ENCODE peak calls at places on chromosome 14, in seven cellular contexts. One of them, this sample, is unnamed.

GRCh38 chr14:45249847-45250575 is 3.0 kb downstream of the MIS18BP1 start:
- DNase-seq in A549: no peak
- DNase-seq in K562: peak; percentile 51
- DNase-seq in Panc1: no peak
- DNase-seq in HCT116: no peak
- DNase-seq in HepG2: peak; percentile 29
- DNase-seq in GM23338: no peak
- DNase-seq in this sample: peak; percentile 87

GRCh38 chr14:83425138-83425537 is 1891.5 kb upstream of the SEL1L start:
- DNase-seq in A549: peak; percentile 1
- DNase-seq in K562: no peak
- DNase-seq in Panc1: no peak
- DNase-seq in HCT116: no peak
- DNase-seq in HepG2: no peak
- DNase-seq in GM23338: no peak
- DNase-seq in this sample: no peak

GRCh38 chr14:35533357-35534129 is 421 bp upstream of the INSM2 start:
- DNase-seq in A549: peak; percentile 73
- DNase-seq in K562: peak; percentile 66
- DNase-seq in Panc1: no peak
- DNase-seq in HCT116: no peak
- DNase-seq in HepG2: peak; percentile 70
- DNase-seq in GM23338: peak; percentile 92
- DNase-seq in this sample: peak; percentile 54

GRCh38 chr14:99349721-99350495 is 77.9 kb upstream of the BCL11B start:
- DNase-seq in A549: no peak
- DNase-seq in K562: no peak
- DNase-seq in Panc1: no peak
- DNase-seq in HCT116: no peak
- DNase-seq in HepG2: no peak
- DNase-seq in GM23338: no peak
- DNase-seq in this sample: no peak

GRCh38 chr14:89617471-89618291 is 200.6 kb upstream of the FOXN3 start:
- DNase-seq in A549: no peak
- DNase-seq in K562: no peak
- DNase-seq in Panc1: no peak
- DNase-seq in HCT116: no peak
- DNase-seq in HepG2: peak; percentile 12
- DNase-seq in GM23338: peak; percentile 68
- DNase-seq in this sample: no peak

GRCh38 chr14:96072746-96073145 is 33.6 kb downstream of the C14orf132 start:
- DNase-seq in A549: no peak
- DNase-seq in K562: no peak
- DNase-seq in Panc1: no peak
- DNase-seq in HCT116: no peak
- DNase-seq in HepG2: no peak
- DNase-seq in GM23338: no peak
- DNase-seq in this sample: no peak

GRCh38 chr14:81453166-81453766 is 53.1 kb upstream of the STON2 start:
- DNase-seq in A549: peak; percentile 60
- DNase-seq in K562: peak; percentile 70
- DNase-seq in Panc1: peak; percentile 38
- DNase-seq in HCT116: peak; percentile 48
- DNase-seq in HepG2: peak; percentile 47
- DNase-seq in GM23338: peak; percentile 79
- DNase-seq in this sample: peak; percentile 48

GRCh38 chr14:95307402-95308041 is 12.2 kb downstream of the CLMN start:
- DNase-seq in A549: no peak
- DNase-seq in K562: no peak
- DNase-seq in Panc1: no peak
- DNase-seq in HCT116: no peak
- DNase-seq in HepG2: no peak
- DNase-seq in GM23338: no peak
- DNase-seq in this sample: no peak

GRCh38 chr14:79661762-79662161 is 549.5 kb downstream of the DIO2 start:
- DNase-seq in A549: no peak
- DNase-seq in K562: no peak
- DNase-seq in Panc1: no peak
- DNase-seq in HCT116: no peak
- DNase-seq in HepG2: no peak
- DNase-seq in GM23338: no peak
- DNase-seq in this sample: no peak

GRCh38 chr14:69682607-69683263 is 71.3 kb downstream of the SUSD6 start:
- DNase-seq in A549: no peak
- DNase-seq in K562: no peak
- DNase-seq in Panc1: no peak
- DNase-seq in HCT116: no peak
- DNase-seq in HepG2: peak; percentile 46
- DNase-seq in GM23338: no peak
- DNase-seq in this sample: no peak

GRCh38 chr14:28515571-28515970 is 251.0 kb upstream of the FOXG1 start:
- DNase-seq in A549: no peak
- DNase-seq in K562: no peak
- DNase-seq in Panc1: no peak
- DNase-seq in HCT116: no peak
- DNase-seq in HepG2: no peak
- DNase-seq in GM23338: no peak
- DNase-seq in this sample: no peak

GRCh38 chr14:43872222-43872621 is 634.9 kb downstream of the FSCB start:
- DNase-seq in A549: no peak
- DNase-seq in K562: no peak
- DNase-seq in Panc1: no peak
- DNase-seq in HCT116: no peak
- DNase-seq in HepG2: no peak
- DNase-seq in GM23338: peak; percentile 66
- DNase-seq in this sample: no peak

GRCh38 chr14:30240685-30241084 is 313.0 kb upstream of the PRKD1 start:
- DNase-seq in A549: no peak
- DNase-seq in K562: no peak
- DNase-seq in Panc1: no peak
- DNase-seq in HCT116: no peak
- DNase-seq in HepG2: no peak
- DNase-seq in GM23338: no peak
- DNase-seq in this sample: no peak

GRCh38 chr14:24678801-24679247 is 44.8 kb upstream of the GZMB start:
- DNase-seq in A549: peak; percentile 89
- DNase-seq in K562: peak; percentile 87
- DNase-seq in Panc1: peak; percentile 52
- DNase-seq in HCT116: peak; percentile 82
- DNase-seq in HepG2: peak; percentile 98
- DNase-seq in GM23338: peak; percentile 93
- DNase-seq in this sample: peak; percentile 70

GRCh38 chr14:39102265-39102968 is 618 bp downstream of the SEC23A start:
- DNase-seq in A549: peak; percentile 71
- DNase-seq in K562: peak; percentile 30
- DNase-seq in Panc1: no peak
- DNase-seq in HCT116: no peak
- DNase-seq in HepG2: peak; percentile 98
- DNase-seq in GM23338: peak; percentile 31
- DNase-seq in this sample: peak; percentile 3

GRCh38 chr14:37246427-37246829 is 48.7 kb downstream of the MIPOL1 start:
- DNase-seq in A549: peak; percentile 61
- DNase-seq in K562: peak; percentile 54
- DNase-seq in Panc1: no peak
- DNase-seq in HCT116: peak; percentile 39
- DNase-seq in HepG2: peak; percentile 86
- DNase-seq in GM23338: peak; percentile 74
- DNase-seq in this sample: no peak

GRCh38 chr14:51298895-51299294 is 58.8 kb downstream of the TMX1 start:
- DNase-seq in A549: no peak
- DNase-seq in K562: no peak
- DNase-seq in Panc1: no peak
- DNase-seq in HCT116: no peak
- DNase-seq in HepG2: no peak
- DNase-seq in GM23338: no peak
- DNase-seq in this sample: no peak

GRCh38 chr14:63436286-63437098 is 106.7 kb downstream of the PPP2R5E start:
- DNase-seq in A549: no peak
- DNase-seq in K562: no peak
- DNase-seq in Panc1: no peak
- DNase-seq in HCT116: no peak
- DNase-seq in HepG2: no peak
- DNase-seq in GM23338: no peak
- DNase-seq in this sample: no peak

GRCh38 chr14:63432228-63432627 is 110.9 kb downstream of the PPP2R5E start:
- DNase-seq in A549: no peak
- DNase-seq in K562: no peak
- DNase-seq in Panc1: no peak
- DNase-seq in HCT116: no peak
- DNase-seq in HepG2: no peak
- DNase-seq in GM23338: no peak
- DNase-seq in this sample: no peak

GRCh38 chr14:63432888-63433552 is 110.2 kb downstream of the PPP2R5E start:
- DNase-seq in A549: no peak
- DNase-seq in K562: peak; percentile 23
- DNase-seq in Panc1: no peak
- DNase-seq in HCT116: no peak
- DNase-seq in HepG2: no peak
- DNase-seq in GM23338: no peak
- DNase-seq in this sample: no peak

GRCh38 chr14:63435838-63436237 is 107.3 kb downstream of the PPP2R5E start:
- DNase-seq in A549: peak; percentile 37
- DNase-seq in K562: no peak
- DNase-seq in Panc1: no peak
- DNase-seq in HCT116: no peak
- DNase-seq in HepG2: peak; percentile 13
- DNase-seq in GM23338: no peak
- DNase-seq in this sample: no peak

DNA sequence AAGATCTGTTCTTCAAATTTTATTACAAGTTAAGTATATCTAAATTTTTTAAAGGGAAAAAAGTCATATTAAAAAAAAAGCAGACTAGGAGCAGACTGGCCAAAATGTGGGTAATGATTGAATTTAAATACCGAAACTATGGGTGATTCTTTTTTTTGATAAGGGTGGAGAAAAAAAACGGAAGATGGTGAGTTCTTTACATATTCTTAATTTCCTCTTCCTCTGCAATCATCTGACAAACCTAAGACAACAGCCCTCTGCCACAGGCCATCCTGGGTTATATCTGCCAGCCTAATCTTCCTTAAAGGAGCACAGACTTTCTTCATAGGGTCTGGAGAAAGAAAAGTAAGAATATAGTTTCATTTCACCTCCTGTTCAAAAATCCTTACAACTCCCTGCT is 108.0 kb downstream of the PPP2R5E start:
- DNase-seq in A549: no peak
- DNase-seq in K562: no peak
- DNase-seq in Panc1: no peak
- DNase-seq in HCT116: no peak
- DNase-seq in HepG2: no peak
- DNase-seq in GM23338: no peak
- DNase-seq in this sample: no peak
- H3K4me3 ChIP-seq in A549: no peak overlapping the region
- H3K4me3 ChIP-seq in K562: no peak overlapping the region
- H3K4me3 ChIP-seq in Panc1: no peak overlapping the region
- H3K4me3 ChIP-seq in HCT116: no peak overlapping the region
- H3K4me3 ChIP-seq in HepG2: no peak overlapping the region
- H3K4me3 ChIP-seq in GM23338: no peak overlapping the region
- H3K4me3 ChIP-seq in this sample: no peak overlapping the region

DNA sequence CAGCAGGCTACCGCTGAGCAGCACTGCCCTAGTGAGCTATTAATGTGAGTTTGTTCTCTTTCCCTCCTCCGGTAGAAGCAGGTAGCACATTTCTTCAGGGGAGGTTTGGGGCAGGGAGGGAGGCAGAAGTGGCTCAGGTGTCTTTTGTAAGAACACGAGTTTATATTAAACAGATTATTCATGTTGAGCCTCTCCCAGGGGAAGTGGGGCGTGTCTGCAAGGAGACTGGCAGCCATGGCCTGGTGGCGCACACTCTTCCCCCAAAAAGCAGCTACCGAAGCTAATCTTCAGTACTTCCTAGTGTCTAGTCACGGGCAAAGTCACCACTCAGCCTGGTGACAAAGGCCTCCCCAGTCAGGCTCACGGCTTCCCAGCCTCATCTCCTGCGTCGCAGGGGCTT is 53.3 kb downstream of the PRIMA1 start:
- DNase-seq in A549: no peak
- DNase-seq in K562: no peak
- DNase-seq in Panc1: no peak
- DNase-seq in HCT116: no peak
- DNase-seq in HepG2: no peak
- DNase-seq in GM23338: no peak
- DNase-seq in this sample: no peak
- TF ChIP-seq REST in A549: no peak
- TF ChIP-seq REST in K562: no peak
- TF ChIP-seq REST in Panc1: no peak
- TF ChIP-seq REST in HCT116: no peak
- TF ChIP-seq REST in HepG2: no peak
- TF ChIP-seq REST in GM23338: no peak
- TF ChIP-seq REST in this sample: no peak

DNA sequence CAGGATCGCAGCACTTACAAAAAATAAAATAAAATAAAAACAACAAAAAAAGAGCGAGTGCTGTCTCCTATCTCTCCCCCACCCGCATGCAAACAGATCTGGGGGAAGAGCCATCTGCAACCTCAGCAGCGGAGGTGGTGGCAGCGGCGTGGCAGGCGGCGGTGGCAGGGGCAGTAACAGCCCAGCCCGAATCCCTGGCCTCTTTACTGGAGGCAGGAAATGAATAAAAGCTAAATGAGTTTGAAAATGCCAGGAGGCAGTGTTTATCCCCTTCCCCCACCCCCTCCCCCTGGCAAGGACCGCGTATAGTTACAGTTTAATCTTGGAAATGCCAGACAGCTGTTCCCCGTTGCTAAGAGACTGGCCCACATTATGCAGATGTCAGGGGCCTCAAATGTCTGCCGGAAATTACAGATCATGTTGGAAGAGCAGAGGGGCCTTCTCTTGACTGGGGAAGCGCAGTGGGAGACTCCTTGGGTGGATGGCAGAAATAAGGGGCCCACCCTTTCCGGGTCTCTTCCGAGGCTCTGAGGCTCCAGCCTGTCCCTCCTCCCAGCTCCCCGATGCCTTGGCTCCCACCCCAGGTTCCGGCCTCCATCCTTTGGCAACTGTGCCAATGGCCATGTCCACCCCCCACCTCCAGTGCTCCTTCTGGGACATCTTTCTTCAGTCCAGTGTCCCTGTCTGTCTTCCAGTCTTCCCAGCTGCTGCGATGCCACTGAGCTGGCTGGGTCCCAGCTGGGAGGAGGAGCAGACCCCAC is 93.8 kb downstream of the LRRC74A start:
- DNase-seq in A549: peak; percentile 84
- DNase-seq in K562: no peak
- DNase-seq in Panc1: no peak
- DNase-seq in HCT116: no peak
- DNase-seq in HepG2: peak; percentile 20
- DNase-seq in GM23338: peak; percentile 67
- DNase-seq in this sample: no peak
- H3K4me3 ChIP-seq in A549: no peak overlapping the region
- H3K4me3 ChIP-seq in K562: no peak overlapping the region
- H3K4me3 ChIP-seq in Panc1: no peak overlapping the region
- H3K4me3 ChIP-seq in HCT116: no peak overlapping the region
- H3K4me3 ChIP-seq in HepG2: peak overlapping the region; percentile 61
- H3K4me3 ChIP-seq in GM23338: peak overlapping the region; percentile 14
- H3K4me3 ChIP-seq in this sample: no peak overlapping the region

DNA sequence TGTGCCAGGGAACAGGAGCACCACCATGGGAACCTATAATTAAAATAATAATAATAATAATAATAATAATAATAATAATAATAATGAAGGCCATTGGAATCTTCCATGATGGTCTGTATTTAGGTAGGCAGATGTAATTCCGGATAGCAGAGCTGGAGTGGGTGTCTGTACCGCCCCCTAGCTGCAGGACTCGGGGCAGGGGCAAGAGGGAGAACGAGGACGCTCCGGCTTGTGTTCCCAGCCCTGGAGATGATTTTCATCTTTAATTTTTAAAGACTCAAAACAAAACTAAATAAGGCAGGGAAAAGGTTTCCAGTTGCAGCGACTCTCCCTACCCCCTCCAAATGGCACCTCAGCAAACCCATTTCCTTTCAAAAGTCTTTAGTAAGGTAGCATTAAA is 501.1 kb downstream of the VRK1 start:
- DNase-seq in A549: peak; percentile 7
- DNase-seq in K562: peak; percentile 30
- DNase-seq in Panc1: no peak
- DNase-seq in HCT116: no peak
- DNase-seq in HepG2: no peak
- DNase-seq in GM23338: peak; percentile 67
- DNase-seq in this sample: no peak
- TF ChIP-seq REST in A549: no peak
- TF ChIP-seq REST in K562: no peak
- TF ChIP-seq REST in Panc1: no peak
- TF ChIP-seq REST in HCT116: no peak
- TF ChIP-seq REST in HepG2: no peak
- TF ChIP-seq REST in GM23338: no peak
- TF ChIP-seq REST in this sample: no peak